ENCODE peak calls at places on chromosomes 5 and 9, in six cellular contexts. J is B cell; D is spleen; S is CD4-positive, alpha-beta T cell; P is epithelial cell of prostate; Z is NCI-H1092. I is an unnamed sample.

GRCh38 chr9:119289740-119290139 is 79.5 kb downstream of the BRINP1 start:
- DNase-seq in J (no peak), D (no peak), S (no peak), P (no peak), Z (peak; percentile 1), I (peak; percentile 79)

GRCh38 chr5:91007251-91007650 is 375.9 kb downstream of the ARRDC3 start:
- DNase-seq in J (no peak), D (no peak), S (no peak), P (no peak), Z (no peak), I (no peak)

GRCh38 chr9:121118266-121118665 is 43.5 kb downstream of the CNTRL start:
- DNase-seq in J (no peak), D (no peak), S (no peak), P (no peak), Z (no peak), I (no peak)

GRCh38 chr9:2418619-2419018 is 203.0 kb upstream of the VLDLR start:
- DNase-seq in J (no peak), D (no peak), S (no peak), P (no peak), Z (peak; percentile 15), I (no peak)

GRCh38 chr5:141529002-141529401 is 40.1 kb downstream of the PCDHGC5 start:
- DNase-seq in J (no peak), D (no peak), S (no peak), P (no peak), Z (no peak), I (no peak)

GRCh38 chr5:61496406-61497307 is 164.6 kb downstream of the ZSWIM6 start:
- DNase-seq in J (no peak), D (no peak), S (no peak), P (no peak), Z (no peak), I (peak; percentile 82)

GRCh38 chr9:114513050-114513951 is 8.0 kb upstream of the WHRN start:
- DNase-seq in J (no peak), D (no peak), S (no peak), P (no peak), Z (no peak), I (no peak)

GRCh38 chr5:102998224-102998623 is 121.7 kb downstream of the GIN1 start:
- DNase-seq in J (no peak), D (no peak), S (no peak), P (no peak), Z (no peak), I (no peak)

GRCh38 chr9:134698587-134699342 is 57.2 kb downstream of the COL5A1 start:
- DNase-seq in J (no peak), D (peak; percentile 89), S (peak; percentile 28), P (no peak), Z (peak; percentile 61), I (peak; percentile 95)

GRCh38 chr5:152505442-152506042 is 100.5 kb upstream of the NMUR2 start:
- DNase-seq in J (no peak), D (no peak), S (peak; percentile 8), P (no peak), Z (peak; percentile 40), I (peak; percentile 82)

GRCh38 chr5:79697222-79698164 is 7.9 kb downstream of the CMYA5 start:
- DNase-seq in J (no peak), D (no peak), S (no peak), P (no peak), Z (no peak), I (no peak)

GRCh38 chr9:38138276-38138675 is 69.2 kb upstream of the SHB start:
- DNase-seq in J (no peak), D (no peak), S (no peak), P (no peak), Z (no peak), I (no peak)